ENCODE peak calls at places on chromosome 1, in nine cellular contexts. One of them, this sample, is unnamed.

GRCh38 chr1:183443025-183443424 is 24.8 kb upstream of the NMNAT2 start:
- DNase-seq in body of pancreas: no peak
- DNase-seq in PC-3: peak
- DNase-seq in psoas muscle: no peak
- DNase-seq in glutamatergic neuron: no peak
- DNase-seq in H9: no peak
- DNase-seq in pancreas: no peak
- DNase-seq in CD8-positive, alpha-beta T cell: no peak
- DNase-seq in IMR-90: no peak
- DNase-seq in this sample: no peak

GRCh38 chr1:56424744-56425493 is 154.4 kb downstream of the PLPP3 start:
- DNase-seq in pancreas: no peak
- DNase-seq in psoas muscle: peak
- DNase-seq in CD8-positive, alpha-beta T cell: no peak
- DNase-seq in body of pancreas: peak
- DNase-seq in IMR-90: peak
- DNase-seq in glutamatergic neuron: no peak
- DNase-seq in PC-3: peak
- DNase-seq in H9: no peak
- DNase-seq in this sample: no peak

GRCh38 chr1:156805766-156806511 is 10.7 kb downstream of the SH2D2A start:
- DNase-seq in pancreas: no peak
- DNase-seq in H9: no peak
- DNase-seq in body of pancreas: peak
- DNase-seq in psoas muscle: peak
- DNase-seq in IMR-90: peak
- DNase-seq in PC-3: no peak
- DNase-seq in CD8-positive, alpha-beta T cell: no peak
- DNase-seq in glutamatergic neuron: no peak
- DNase-seq in this sample: no peak

GRCh38 chr1:118785246-118785645 is 202.9 kb downstream of the TBX15 start:
- DNase-seq in glutamatergic neuron: no peak
- DNase-seq in CD8-positive, alpha-beta T cell: no peak
- DNase-seq in psoas muscle: peak
- DNase-seq in body of pancreas: no peak
- DNase-seq in PC-3: peak
- DNase-seq in IMR-90: no peak
- DNase-seq in H9: no peak
- DNase-seq in pancreas: no peak
- DNase-seq in this sample: no peak

GRCh38 chr1:3727042-3727824 is 25.0 kb upstream of the CCDC27 start:
- DNase-seq in pancreas: no peak
- DNase-seq in H9: peak
- DNase-seq in PC-3: peak
- DNase-seq in IMR-90: no peak
- DNase-seq in CD8-positive, alpha-beta T cell: no peak
- DNase-seq in body of pancreas: peak
- DNase-seq in psoas muscle: no peak
- DNase-seq in glutamatergic neuron: peak
- DNase-seq in this sample: no peak

GRCh38 chr1:1434131-1434811 is 1.2 kb upstream of the VWA1 start:
- DNase-seq in body of pancreas: peak
- DNase-seq in pancreas: peak
- DNase-seq in glutamatergic neuron: no peak
- DNase-seq in CD8-positive, alpha-beta T cell: no peak
- DNase-seq in psoas muscle: peak
- DNase-seq in H9: peak
- DNase-seq in PC-3: no peak
- DNase-seq in IMR-90: no peak
- DNase-seq in this sample: no peak

GRCh38 chr1:228112617-228113016 is 3.5 kb upstream of the MRPL55 start:
- DNase-seq in IMR-90: no peak
- DNase-seq in CD8-positive, alpha-beta T cell: no peak
- DNase-seq in body of pancreas: no peak
- DNase-seq in glutamatergic neuron: no peak
- DNase-seq in pancreas: no peak
- DNase-seq in PC-3: no peak
- DNase-seq in psoas muscle: no peak
- DNase-seq in H9: no peak
- DNase-seq in this sample: no peak

GRCh38 chr1:181936768-181937581 is 124.5 kb downstream of the ZNF648 start:
- DNase-seq in body of pancreas: peak
- DNase-seq in H9: peak
- DNase-seq in IMR-90: no peak
- DNase-seq in glutamatergic neuron: peak
- DNase-seq in psoas muscle: no peak
- DNase-seq in CD8-positive, alpha-beta T cell: peak
- DNase-seq in PC-3: peak
- DNase-seq in pancreas: peak
- DNase-seq in this sample: no peak

GRCh38 chr1:160017592-160017991 is 14.2 kb downstream of the PIGM start:
- DNase-seq in IMR-90: no peak
- DNase-seq in pancreas: no peak
- DNase-seq in H9: no peak
- DNase-seq in CD8-positive, alpha-beta T cell: no peak
- DNase-seq in PC-3: no peak
- DNase-seq in psoas muscle: no peak
- DNase-seq in glutamatergic neuron: no peak
- DNase-seq in body of pancreas: no peak
- DNase-seq in this sample: no peak

GRCh38 chr1:22229374-22229773 is 86.5 kb upstream of the WNT4 start:
- DNase-seq in pancreas: no peak
- DNase-seq in H9: no peak
- DNase-seq in IMR-90: peak
- DNase-seq in body of pancreas: no peak
- DNase-seq in glutamatergic neuron: no peak
- DNase-seq in psoas muscle: peak
- DNase-seq in PC-3: peak
- DNase-seq in CD8-positive, alpha-beta T cell: no peak
- DNase-seq in this sample: no peak

GRCh38 chr1:62395291-62395690 is 41.6 kb upstream of the USP1 start:
- DNase-seq in H9: no peak
- DNase-seq in pancreas: no peak
- DNase-seq in psoas muscle: no peak
- DNase-seq in PC-3: no peak
- DNase-seq in IMR-90: no peak
- DNase-seq in CD8-positive, alpha-beta T cell: no peak
- DNase-seq in body of pancreas: no peak
- DNase-seq in glutamatergic neuron: no peak
- DNase-seq in this sample: no peak

GRCh38 chr1:227740401-227740960 is 5.2 kb downstream of the SNAP47 start:
- DNase-seq in H9: no peak
- DNase-seq in body of pancreas: no peak
- DNase-seq in PC-3: no peak
- DNase-seq in glutamatergic neuron: no peak
- DNase-seq in pancreas: no peak
- DNase-seq in CD8-positive, alpha-beta T cell: no peak
- DNase-seq in IMR-90: no peak
- DNase-seq in psoas muscle: no peak
- DNase-seq in this sample: no peak

GRCh38 chr1:21117159-21117953 is 59.3 kb downstream of the EIF4G3 start:
- DNase-seq in CD8-positive, alpha-beta T cell: no peak
- DNase-seq in psoas muscle: no peak
- DNase-seq in pancreas: no peak
- DNase-seq in PC-3: no peak
- DNase-seq in H9: no peak
- DNase-seq in body of pancreas: no peak
- DNase-seq in IMR-90: no peak
- DNase-seq in glutamatergic neuron: no peak
- DNase-seq in this sample: no peak

GRCh38 chr1:5254131-5254725 is 599.8 kb downstream of the AJAP1 start:
- DNase-seq in H9: no peak
- DNase-seq in IMR-90: no peak
- DNase-seq in body of pancreas: no peak
- DNase-seq in pancreas: no peak
- DNase-seq in glutamatergic neuron: no peak
- DNase-seq in psoas muscle: no peak
- DNase-seq in PC-3: no peak
- DNase-seq in CD8-positive, alpha-beta T cell: no peak
- DNase-seq in this sample: no peak

GRCh38 chr1:19661721-19662228 is 2.9 kb upstream of the HTR6 start:
- DNase-seq in glutamatergic neuron: no peak
- DNase-seq in IMR-90: peak
- DNase-seq in psoas muscle: no peak
- DNase-seq in H9: no peak
- DNase-seq in pancreas: no peak
- DNase-seq in body of pancreas: peak
- DNase-seq in PC-3: peak
- DNase-seq in CD8-positive, alpha-beta T cell: peak
- DNase-seq in this sample: no peak

GRCh38 chr1:22451702-22452400 is at the start of gene ZBTB40:
- DNase-seq in pancreas: peak
- DNase-seq in psoas muscle: peak
- DNase-seq in body of pancreas: peak
- DNase-seq in glutamatergic neuron: peak
- DNase-seq in IMR-90: peak
- DNase-seq in H9: peak
- DNase-seq in PC-3: peak
- DNase-seq in CD8-positive, alpha-beta T cell: peak
- DNase-seq in this sample: peak

DNA sequence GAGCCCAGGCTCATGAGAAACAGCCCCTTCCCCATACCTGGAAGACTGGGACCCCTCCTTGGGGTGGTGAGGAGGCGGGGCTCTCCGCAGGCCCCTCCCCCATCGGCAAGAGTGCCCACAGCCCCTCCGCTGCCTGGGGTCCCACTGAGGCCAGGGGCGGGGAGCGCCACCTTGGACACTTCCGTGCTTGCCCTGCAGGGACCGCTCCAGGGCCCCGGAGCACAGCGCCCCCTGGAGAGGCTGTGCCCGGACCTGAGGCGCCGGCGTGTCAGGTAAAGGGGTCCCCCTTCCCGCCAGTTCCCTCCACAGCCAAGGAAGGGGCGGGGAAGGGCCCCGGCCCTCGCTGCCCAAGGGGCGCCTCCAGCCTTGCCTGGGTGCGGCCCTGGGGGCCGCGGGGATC is 21.5 kb downstream of the INAVA start:
- DNase-seq in glutamatergic neuron: no peak
- DNase-seq in IMR-90: no peak
- DNase-seq in PC-3: no peak
- DNase-seq in pancreas: no peak
- DNase-seq in H9: peak
- DNase-seq in body of pancreas: no peak
- DNase-seq in CD8-positive, alpha-beta T cell: no peak
- DNase-seq in psoas muscle: no peak
- DNase-seq in this sample: no peak
- TF ChIP-seq CTCF in glutamatergic neuron: peak
- TF ChIP-seq CTCF in IMR-90: no peak
- TF ChIP-seq CTCF in PC-3: peak
- TF ChIP-seq CTCF in pancreas: no peak
- TF ChIP-seq CTCF in H9: peak
- TF ChIP-seq CTCF in body of pancreas: no peak
- TF ChIP-seq CTCF in CD8-positive, alpha-beta T cell: no peak
- TF ChIP-seq CTCF in psoas muscle: no peak
- TF ChIP-seq CTCF in this sample: no peak

GRCh38 chr1:93771843-93772242 is 90.2 kb upstream of the BCAR3 start:
- DNase-seq in glutamatergic neuron: no peak
- DNase-seq in PC-3: no peak
- DNase-seq in CD8-positive, alpha-beta T cell: no peak
- DNase-seq in H9: no peak
- DNase-seq in psoas muscle: no peak
- DNase-seq in IMR-90: no peak
- DNase-seq in pancreas: no peak
- DNase-seq in body of pancreas: no peak
- DNase-seq in this sample: no peak
- TF ChIP-seq CTCF in glutamatergic neuron: no peak
- TF ChIP-seq CTCF in PC-3: no peak
- TF ChIP-seq CTCF in CD8-positive, alpha-beta T cell: no peak
- TF ChIP-seq CTCF in H9: no peak
- TF ChIP-seq CTCF in psoas muscle: no peak
- TF ChIP-seq CTCF in IMR-90: no peak
- TF ChIP-seq CTCF in pancreas: no peak
- TF ChIP-seq CTCF in body of pancreas: no peak
- TF ChIP-seq CTCF in this sample: no peak

DNA sequence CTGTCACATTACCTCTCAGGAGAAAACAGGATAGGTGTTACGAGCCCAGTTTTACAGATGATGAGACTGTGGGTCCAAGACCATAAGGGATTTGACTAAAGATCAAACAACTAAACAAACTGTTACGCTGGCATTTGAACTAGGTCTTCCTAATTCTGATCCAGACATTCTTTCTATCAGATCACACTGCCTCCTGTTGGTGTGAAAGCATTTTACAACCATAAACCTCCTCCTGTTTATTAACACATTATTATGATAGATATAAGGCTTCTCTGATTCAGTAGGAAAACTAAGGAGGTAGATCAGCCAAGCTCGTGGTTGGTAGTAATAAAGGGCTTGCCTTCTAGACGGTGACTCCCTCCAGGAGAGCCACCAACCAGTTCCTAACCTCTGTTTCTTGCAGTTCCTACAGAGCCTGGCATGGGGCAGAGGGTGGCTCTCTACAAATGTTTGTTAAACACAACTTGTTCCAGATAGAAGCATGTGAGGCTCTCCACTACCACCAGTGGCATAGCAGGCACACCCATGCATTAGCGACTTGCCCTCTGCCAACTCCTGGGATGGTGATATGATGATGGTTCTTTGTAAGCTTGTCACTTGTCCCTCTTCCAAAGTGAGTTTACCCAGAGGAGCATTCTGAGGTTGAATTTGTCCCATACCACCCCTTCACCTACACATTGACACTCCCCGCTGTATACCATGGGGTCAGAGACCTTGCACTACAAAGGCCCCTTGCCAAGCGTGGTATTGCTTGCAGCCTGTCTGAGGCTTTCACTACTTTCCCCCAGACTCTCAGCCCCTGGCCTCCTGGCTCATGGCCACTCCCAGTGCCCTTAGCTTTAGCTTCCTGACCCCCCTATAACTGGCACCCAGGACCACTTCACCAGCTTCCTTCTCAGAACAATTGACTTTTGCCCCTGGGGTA is 96.4 kb upstream of the HOOK1 start:
- DNase-seq in body of pancreas: no peak
- DNase-seq in pancreas: no peak
- DNase-seq in glutamatergic neuron: no peak
- DNase-seq in H9: no peak
- DNase-seq in CD8-positive, alpha-beta T cell: no peak
- DNase-seq in psoas muscle: no peak
- DNase-seq in IMR-90: no peak
- DNase-seq in PC-3: peak
- DNase-seq in this sample: no peak
- TF ChIP-seq CTCF in body of pancreas: peak
- TF ChIP-seq CTCF in pancreas: no peak
- TF ChIP-seq CTCF in glutamatergic neuron: peak
- TF ChIP-seq CTCF in H9: peak
- TF ChIP-seq CTCF in CD8-positive, alpha-beta T cell: peak
- TF ChIP-seq CTCF in psoas muscle: no peak
- TF ChIP-seq CTCF in IMR-90: peak
- TF ChIP-seq CTCF in PC-3: peak
- TF ChIP-seq CTCF in this sample: no peak

DNA sequence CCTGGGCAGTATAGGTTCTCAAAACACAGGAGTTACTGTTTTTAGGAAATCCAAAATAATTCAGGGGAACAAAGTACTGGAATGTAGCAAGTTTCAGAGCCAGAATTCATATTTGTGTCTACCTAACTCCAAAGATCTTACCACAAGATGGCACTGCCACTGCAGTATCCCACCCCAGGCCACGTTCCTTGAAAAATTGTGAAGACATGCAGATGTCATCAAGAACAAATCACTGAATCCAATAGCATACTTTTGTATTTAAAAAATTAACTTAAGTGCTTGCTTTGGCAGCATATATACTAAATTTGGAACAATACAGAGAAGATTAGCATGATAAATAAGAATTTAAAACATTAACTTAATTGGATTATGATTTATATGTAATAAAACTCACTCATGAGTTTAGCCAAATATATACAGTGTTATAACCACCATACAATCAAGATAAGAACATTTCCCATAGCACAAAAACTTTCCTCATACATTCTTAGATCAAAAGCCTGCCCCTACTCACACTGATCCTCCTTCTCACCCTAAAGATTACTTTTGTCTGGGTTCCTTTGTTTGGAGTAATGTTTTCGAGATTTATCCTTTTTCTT is 209.9 kb downstream of the FAF1 start:
- DNase-seq in IMR-90: peak
- DNase-seq in PC-3: peak
- DNase-seq in CD8-positive, alpha-beta T cell: no peak
- DNase-seq in glutamatergic neuron: peak
- DNase-seq in psoas muscle: no peak
- DNase-seq in body of pancreas: no peak
- DNase-seq in pancreas: no peak
- DNase-seq in H9: no peak
- DNase-seq in this sample: no peak
- TF ChIP-seq CTCF in IMR-90: peak
- TF ChIP-seq CTCF in PC-3: peak
- TF ChIP-seq CTCF in CD8-positive, alpha-beta T cell: no peak
- TF ChIP-seq CTCF in glutamatergic neuron: peak
- TF ChIP-seq CTCF in psoas muscle: peak
- TF ChIP-seq CTCF in body of pancreas: peak
- TF ChIP-seq CTCF in pancreas: no peak
- TF ChIP-seq CTCF in H9: peak
- TF ChIP-seq CTCF in this sample: no peak